ENCODE peak calls at places on chromosomes 4 and X, in five cellular contexts. K, M, S, I and Z are unnamed samples.

GRCh38 chrX:11059923-11060322 is 51.2 kb upstream of the HCCS start:
- DNase-seq in K (no peak), M (no peak), S (no peak), I (peak), Z (no peak)

GRCh38 chr4:37970702-37971101 is 10.5 kb downstream of the PTTG2 start:
- DNase-seq in K (no peak), M (no peak), S (peak), I (peak), Z (no peak)

GRCh38 chr4:163157157-163157556 is 9.5 kb downstream of the NAF1 start:
- DNase-seq in K (no peak), M (no peak), S (no peak), I (peak), Z (no peak)

GRCh38 chr4:170202721-170203120 is 113.0 kb upstream of the AADAT start:
- DNase-seq in K (no peak), M (no peak), S (no peak), I (no peak), Z (no peak)

GRCh38 chrX:129843209-129843458 is 552 bp downstream of the ZDHHC9 start:
- DNase-seq in K (no peak), M (no peak), S (no peak), I (no peak), Z (no peak)

GRCh38 chr4:122796801-122797404 is 29.7 kb upstream of the FGF2 start:
- DNase-seq in K (no peak), M (no peak), S (no peak), I (no peak), Z (no peak)

GRCh38 chrX:133999013-133999705 is 13.8 kb upstream of the GPC3 start:
- DNase-seq in K (peak), M (peak), S (no peak), I (no peak), Z (no peak)

GRCh38 chr4:123524958-123525628 is 128.5 kb downstream of the SPRY1 start:
- DNase-seq in K (no peak), M (no peak), S (no peak), I (no peak), Z (no peak)

GRCh38 chrX:44903107-44903506 is 30.1 kb downstream of the KDM6A start:
- DNase-seq in K (no peak), M (no peak), S (no peak), I (peak), Z (no peak)

GRCh38 chr4:3851211-3851610 is 85.0 kb downstream of the ADRA2C start:
- DNase-seq in K (no peak), M (peak), S (no peak), I (no peak), Z (no peak)

GRCh38 chrX:53716328-53717088 is 30.0 kb upstream of the HUWE1 start:
- DNase-seq in K (no peak), M (no peak), S (no peak), I (peak), Z (no peak)

GRCh38 chr4:138639018-138639876 is 376.3 kb upstream of the NOCT start:
- DNase-seq in K (no peak), M (no peak), S (no peak), I (peak), Z (no peak)

GRCh38 chr4:105924341-105924740 is 29.1 kb downstream of the NPNT start:
- DNase-seq in K (no peak), M (no peak), S (no peak), I (no peak), Z (no peak)

GRCh38 chr4:139642364-139642763 is 23.3 kb upstream of the MGST2 start:
- DNase-seq in K (no peak), M (no peak), S (no peak), I (peak), Z (no peak)

GRCh38 chrX:48460606-48461005 is 9.5 kb downstream of the SLC38A5 start:
- DNase-seq in K (no peak), M (no peak), S (no peak), I (no peak), Z (no peak)

GRCh38 chrX:107107459-107107858 is 11.2 kb downstream of the RBM41 start:
- DNase-seq in K (no peak), M (no peak), S (no peak), I (peak), Z (no peak)

GRCh38 chr4:176920694-176921093 is 128.0 kb upstream of the VEGFC start:
- DNase-seq in K (no peak), M (no peak), S (no peak), I (peak), Z (no peak)

GRCh38 chrX:115679460-115679859 is 118.5 kb downstream of the PLS3 start:
- DNase-seq in K (no peak), M (no peak), S (peak), I (peak), Z (no peak)

GRCh38 chr4:47383829-47384427 is 79.6 kb downstream of the COMMD8 start:
- DNase-seq in K (no peak), M (no peak), S (peak), I (peak), Z (peak)

GRCh38 chrX:132218100-132218807 is 993 bp downstream of the RAP2C start:
- DNase-seq in K (peak), M (peak), S (peak), I (peak), Z (peak)

GRCh38 chr4:81195475-81195874 is 19.5 kb downstream of the PRKG2 start:
- DNase-seq in K (no peak), M (no peak), S (no peak), I (no peak), Z (no peak)

GRCh38 chrX:75155454-75155829 is 641 bp downstream of the ABCB7 start:
- DNase-seq in K (no peak), M (no peak), S (peak), I (no peak), Z (no peak)

GRCh38 chrX:46260502-46260901 is 284.7 kb downstream of the ZNF674 start:
- DNase-seq in K (no peak), M (no peak), S (no peak), I (peak), Z (no peak)

GRCh38 chr4:26081795-26082498 is 167.9 kb downstream of the SMIM20 start:
- DNase-seq in K (no peak), M (no peak), S (peak), I (peak), Z (peak)

GRCh38 chr4:122826596-122827257 is at the start of gene FGF2:
- DNase-seq in K (peak), M (peak), S (peak), I (peak), Z (peak)

GRCh38 chr4:87849612-87850011 is 16.8 kb downstream of the MEPE start:
- DNase-seq in K (no peak), M (no peak), S (peak), I (no peak), Z (no peak)